ENCODE peak calls at places on chromosomes 3 and 15, in nine cellular contexts. V, M, X, J, R, E, W, H and L are unnamed samples.

GRCh38 chr3:167406876-167407492 is 26.9 kb upstream of the ZBBX start:
- DNase-seq in E (peak; percentile 3), X (peak; percentile 53), R (no peak), M (peak; percentile 85), J (peak; percentile 13), W (peak; percentile 87), V (no peak), H (peak; percentile 77), L (peak; percentile 56)

GRCh38 chr3:17033516-17034168 is 148.9 kb downstream of the PLCL2 start:
- DNase-seq in W (no peak), V (no peak), H (no peak), X (no peak), R (no peak), M (no peak), E (no peak), J (no peak), L (no peak)

GRCh38 chr3:185176756-185177359 is 24.0 kb upstream of the C3orf70 start:
- DNase-seq in M (peak; percentile 14), J (peak; percentile 56), E (peak; percentile 35), R (peak; percentile 41), V (no peak), H (no peak), W (peak; percentile 68), X (peak; percentile 38), L (peak; percentile 46)

GRCh38 chr3:153356908-153357307 is 194.9 kb downstream of the RAP2B start:
- DNase-seq in R (no peak), M (no peak), E (no peak), V (no peak), X (no peak), W (no peak), J (no peak), H (no peak), L (no peak)

GRCh38 chr3:53072653-53073552 is 27.0 kb upstream of the SFMBT1 start:
- DNase-seq in R (peak; percentile 90), M (peak; percentile 88), H (peak; percentile 83), E (peak; percentile 79), W (peak; percentile 95), X (peak; percentile 60), J (peak; percentile 90), V (no peak), L (peak; percentile 90)

GRCh38 chr3:79516795-79517194 is 251.0 kb downstream of the ROBO1 start:
- DNase-seq in J (no peak), W (no peak), M (no peak), V (no peak), R (no peak), E (no peak), X (no peak), H (no peak), L (no peak)

GRCh38 chr3:188510366-188510765 is 356.4 kb downstream of the LPP start:
- DNase-seq in V (peak; percentile 47), M (no peak), X (peak; percentile 43), R (no peak), E (no peak), W (no peak), H (no peak), J (no peak), L (no peak)

GRCh38 chr15:29677871-29678431 is 144.3 kb downstream of the TJP1 start:
- DNase-seq in E (no peak), X (no peak), V (no peak), J (no peak), H (no peak), M (peak; percentile 58), W (no peak), R (no peak), L (no peak)

GRCh38 chr15:64635486-64635815 is 139.9 kb downstream of the RBPMS2 start:
- DNase-seq in H (no peak), V (peak; percentile 38), X (peak; percentile 42), R (no peak), M (peak; percentile 70), W (no peak), E (no peak), J (peak; percentile 41), L (no peak)

GRCh38 chr15:45180648-45181436 is 6.9 kb downstream of the SHF start:
- DNase-seq in H (no peak), W (no peak), R (no peak), M (no peak), X (no peak), V (no peak), E (no peak), J (no peak), L (no peak)

GRCh38 chr3:9898467-9899229 is 4.0 kb upstream of the IL17RE start:
- DNase-seq in W (no peak), E (no peak), H (no peak), R (no peak), X (no peak), M (peak; percentile 43), V (no peak), J (no peak), L (no peak)

GRCh38 chr3:170275832-170276231 is 53.6 kb downstream of the PRKCI start:
- DNase-seq in M (no peak), X (no peak), H (no peak), R (no peak), E (no peak), J (no peak), W (no peak), V (no peak), L (no peak)

GRCh38 chr3:45055411-45056143 is 29.5 kb downstream of the CLEC3B start:
- DNase-seq in E (peak; percentile 78), W (peak; percentile 72), X (no peak), H (no peak), V (no peak), M (no peak), J (peak; percentile 48), R (no peak), L (peak; percentile 32)

DNA sequence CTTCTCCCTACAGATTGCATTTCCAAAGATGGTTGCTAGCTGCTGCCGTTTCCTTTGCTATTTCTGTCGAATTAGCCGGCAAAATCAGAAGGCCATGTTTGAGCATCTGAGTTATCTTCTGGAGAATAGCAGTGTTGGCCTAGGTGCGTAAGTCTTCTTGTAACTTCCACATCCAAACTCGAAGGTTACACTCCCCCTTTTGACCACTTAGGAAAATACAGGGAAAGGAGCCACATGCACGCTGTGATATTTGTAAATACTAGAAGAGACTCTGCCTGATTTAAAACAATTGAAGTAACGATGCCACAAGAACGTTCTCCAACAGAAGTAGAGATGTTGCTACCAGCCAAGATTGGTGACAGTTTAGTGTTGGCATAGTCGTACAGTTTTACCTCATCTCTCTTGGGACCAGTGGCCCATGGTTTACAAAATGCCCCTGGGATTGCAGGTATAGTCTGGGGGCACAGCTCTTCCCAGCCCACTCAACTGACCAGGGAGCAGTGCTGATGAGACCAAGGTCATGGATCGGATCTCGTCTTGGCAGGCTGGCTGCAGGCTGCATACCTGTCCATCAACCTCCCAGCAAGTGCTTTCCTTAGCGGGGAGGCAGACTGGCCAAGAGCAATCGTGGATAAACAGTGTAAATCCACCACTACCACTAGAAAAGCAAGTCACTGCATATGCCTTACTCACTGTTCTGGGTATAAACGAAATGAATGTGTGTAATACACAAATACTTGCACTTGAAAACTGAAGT is 268.4 kb upstream of the CHRM5 start:
- DNase-seq in V (no peak), R (no peak), W (peak; percentile 67), H (no peak), X (no peak), M (no peak), J (peak; percentile 3), E (no peak), L (peak; percentile 20)
- TF ChIP-seq CTCF in V (no peak), R (no peak), W (peak; percentile 58), H (no peak), X (no peak), M (no peak), J (no peak), E (peak; percentile 43), L (peak; percentile 37)

GRCh38 chr15:40471105-40471777 is 457 bp downstream of the CHST14 start:
- DNase-seq in V (no peak), E (no peak), R (peak; percentile 63), M (peak; percentile 13), W (peak; percentile 53), J (peak; percentile 64), H (no peak), X (no peak), L (peak; percentile 41)

GRCh38 chr15:40470423-40471104 is at the start of gene CHST14:
- DNase-seq in W (peak; percentile 71), R (peak; percentile 91), E (peak; percentile 89), V (no peak), J (peak; percentile 68), M (peak; percentile 66), X (peak; percentile 59), H (no peak), L (peak; percentile 67)

GRCh38 chr15:40469776-40470390 is 901 bp upstream of the CHST14 start:
- DNase-seq in X (no peak), M (no peak), E (no peak), R (no peak), J (no peak), W (no peak), V (no peak), H (no peak), L (no peak)

GRCh38 chr15:40472171-40472727 is 1.5 kb downstream of the CHST14 start:
- DNase-seq in W (no peak), H (no peak), E (no peak), J (no peak), M (no peak), R (no peak), X (no peak), V (no peak), L (no peak)

DNA sequence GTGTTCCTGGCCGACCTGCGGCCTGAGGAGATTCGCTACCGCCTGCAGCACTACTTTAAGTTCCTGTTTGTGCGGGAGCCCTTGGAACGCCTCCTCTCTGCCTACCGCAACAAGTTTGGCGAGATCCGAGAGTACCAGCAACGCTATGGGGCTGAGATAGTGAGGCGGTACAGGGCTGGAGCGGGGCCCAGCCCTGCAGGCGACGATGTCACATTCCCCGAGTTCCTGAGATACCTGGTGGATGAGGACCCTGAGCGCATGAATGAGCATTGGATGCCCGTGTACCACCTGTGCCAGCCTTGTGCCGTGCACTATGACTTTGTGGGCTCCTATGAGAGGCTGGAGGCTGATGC is 970 bp downstream of the CHST14 start:
- DNase-seq in V (no peak), M (peak; percentile 59), W (peak; percentile 86), H (no peak), X (no peak), E (no peak), R (no peak), J (no peak), L (no peak)
- TF ChIP-seq CTCF in V (no peak), M (no peak), W (no peak), H (no peak), X (no peak), E (no peak), R (no peak), J (no peak), L (no peak)

GRCh38 chr15:95760508-95760907 is 570.0 kb upstream of the NR2F2 start:
- DNase-seq in X (no peak), H (no peak), J (peak; percentile 40), R (no peak), E (peak; percentile 22), M (no peak), W (peak; percentile 72), V (no peak), L (peak; percentile 43)
- TF ChIP-seq CTCF in X (no peak), H (no peak), J (peak; percentile 23), R (peak; percentile 20), E (peak; percentile 45), M (no peak), W (peak; percentile 89), V (no peak), L (no peak)

GRCh38 chr3:125965505-125965904 is 3.5 kb upstream of the ROPN1B start:
- DNase-seq in X (no peak), V (no peak), E (no peak), W (no peak), J (no peak), H (no peak), M (no peak), R (no peak), L (no peak)

GRCh38 chr3:125961289-125961589 is 7.7 kb upstream of the ROPN1B start:
- DNase-seq in M (no peak), V (no peak), J (no peak), E (no peak), R (no peak), W (no peak), X (no peak), H (no peak), L (no peak)

GRCh38 chr3:125967156-125967555 is 1.8 kb upstream of the ROPN1B start:
- DNase-seq in J (no peak), X (no peak), M (no peak), H (no peak), E (no peak), V (no peak), R (no peak), W (no peak), L (no peak)
- TF ChIP-seq CTCF in J (no peak), X (no peak), M (no peak), H (no peak), E (no peak), V (no peak), R (no peak), W (no peak), L (no peak)